ENCODE peak calls at places on chromosomes 6 and 20, in eight cellular contexts. One of them, this sample, is unnamed.

GRCh38 chr6:142255785-142256184 is 46.0 kb upstream of the ADGRG6 start:
- DNase-seq in neural progenitor cell: no peak
- DNase-seq in SK-N-MC: no peak
- DNase-seq in PC-9: no peak
- DNase-seq in mammary epithelial cell: no peak
- DNase-seq in hepatocyte: no peak
- DNase-seq in HCT116: no peak
- DNase-seq in GM23248: no peak
- DNase-seq in this sample: peak

GRCh38 chr20:56628015-56628872 is 862 bp upstream of the TFAP2C start:
- DNase-seq in GM23248: peak
- DNase-seq in neural progenitor cell: peak
- DNase-seq in hepatocyte: peak
- DNase-seq in mammary epithelial cell: no peak
- DNase-seq in HCT116: no peak
- DNase-seq in PC-9: peak
- DNase-seq in SK-N-MC: no peak
- DNase-seq in this sample: no peak

GRCh38 chr20:34834459-34834893 is 9.0 kb upstream of the NCOA6 start:
- DNase-seq in HCT116: peak
- DNase-seq in neural progenitor cell: no peak
- DNase-seq in GM23248: peak
- DNase-seq in SK-N-MC: peak
- DNase-seq in hepatocyte: peak
- DNase-seq in PC-9: peak
- DNase-seq in mammary epithelial cell: peak
- DNase-seq in this sample: peak

GRCh38 chr6:89368107-89368506 is 15.6 kb upstream of the UBE2J1 start:
- DNase-seq in hepatocyte: peak
- DNase-seq in GM23248: peak
- DNase-seq in mammary epithelial cell: peak
- DNase-seq in PC-9: no peak
- DNase-seq in HCT116: no peak
- DNase-seq in SK-N-MC: no peak
- DNase-seq in neural progenitor cell: peak
- DNase-seq in this sample: peak

GRCh38 chr6:7479801-7480266 is 61.6 kb upstream of the DSP start:
- DNase-seq in neural progenitor cell: no peak
- DNase-seq in PC-9: peak
- DNase-seq in GM23248: peak
- DNase-seq in HCT116: peak
- DNase-seq in SK-N-MC: no peak
- DNase-seq in hepatocyte: peak
- DNase-seq in mammary epithelial cell: peak
- DNase-seq in this sample: peak

GRCh38 chr6:42322676-42323075 is 105.0 kb upstream of the MRPS10 start:
- DNase-seq in GM23248: no peak
- DNase-seq in mammary epithelial cell: no peak
- DNase-seq in PC-9: no peak
- DNase-seq in HCT116: no peak
- DNase-seq in neural progenitor cell: peak
- DNase-seq in hepatocyte: no peak
- DNase-seq in SK-N-MC: no peak
- DNase-seq in this sample: no peak

GRCh38 chr20:13588049-13588448 is 50.7 kb downstream of the TASP1 start:
- DNase-seq in neural progenitor cell: no peak
- DNase-seq in mammary epithelial cell: no peak
- DNase-seq in hepatocyte: no peak
- DNase-seq in PC-9: no peak
- DNase-seq in GM23248: no peak
- DNase-seq in HCT116: no peak
- DNase-seq in SK-N-MC: peak
- DNase-seq in this sample: no peak

GRCh38 chr6:19637010-19637409 is 200.2 kb upstream of the ID4 start:
- DNase-seq in PC-9: no peak
- DNase-seq in SK-N-MC: peak
- DNase-seq in HCT116: no peak
- DNase-seq in GM23248: no peak
- DNase-seq in neural progenitor cell: no peak
- DNase-seq in hepatocyte: no peak
- DNase-seq in mammary epithelial cell: no peak
- DNase-seq in this sample: no peak

GRCh38 chr6:34393968-34394305 is 1.5 kb upstream of the NUDT3 start:
- DNase-seq in hepatocyte: no peak
- DNase-seq in neural progenitor cell: no peak
- DNase-seq in HCT116: no peak
- DNase-seq in SK-N-MC: no peak
- DNase-seq in GM23248: no peak
- DNase-seq in PC-9: no peak
- DNase-seq in mammary epithelial cell: no peak
- DNase-seq in this sample: no peak

GRCh38 chr20:64145458-64146300 is 18.6 kb upstream of the MYT1 start:
- DNase-seq in SK-N-MC: no peak
- DNase-seq in HCT116: peak
- DNase-seq in PC-9: no peak
- DNase-seq in hepatocyte: no peak
- DNase-seq in mammary epithelial cell: no peak
- DNase-seq in GM23248: no peak
- DNase-seq in neural progenitor cell: no peak
- DNase-seq in this sample: no peak

GRCh38 chr6:54335871-54336270 is 27.6 kb downstream of the TINAG start:
- DNase-seq in SK-N-MC: no peak
- DNase-seq in PC-9: peak
- DNase-seq in HCT116: peak
- DNase-seq in hepatocyte: peak
- DNase-seq in mammary epithelial cell: peak
- DNase-seq in GM23248: peak
- DNase-seq in neural progenitor cell: no peak
- DNase-seq in this sample: peak

GRCh38 chr20:54633903-54634302 is 158.5 kb downstream of the DOK5 start:
- DNase-seq in hepatocyte: no peak
- DNase-seq in neural progenitor cell: no peak
- DNase-seq in GM23248: no peak
- DNase-seq in PC-9: no peak
- DNase-seq in SK-N-MC: no peak
- DNase-seq in mammary epithelial cell: no peak
- DNase-seq in HCT116: no peak
- DNase-seq in this sample: no peak

GRCh38 chr6:42506070-42506469 is 54.3 kb upstream of the TRERF1 start:
- DNase-seq in hepatocyte: no peak
- DNase-seq in SK-N-MC: no peak
- DNase-seq in HCT116: no peak
- DNase-seq in PC-9: no peak
- DNase-seq in GM23248: no peak
- DNase-seq in mammary epithelial cell: no peak
- DNase-seq in neural progenitor cell: no peak
- DNase-seq in this sample: no peak

DNA sequence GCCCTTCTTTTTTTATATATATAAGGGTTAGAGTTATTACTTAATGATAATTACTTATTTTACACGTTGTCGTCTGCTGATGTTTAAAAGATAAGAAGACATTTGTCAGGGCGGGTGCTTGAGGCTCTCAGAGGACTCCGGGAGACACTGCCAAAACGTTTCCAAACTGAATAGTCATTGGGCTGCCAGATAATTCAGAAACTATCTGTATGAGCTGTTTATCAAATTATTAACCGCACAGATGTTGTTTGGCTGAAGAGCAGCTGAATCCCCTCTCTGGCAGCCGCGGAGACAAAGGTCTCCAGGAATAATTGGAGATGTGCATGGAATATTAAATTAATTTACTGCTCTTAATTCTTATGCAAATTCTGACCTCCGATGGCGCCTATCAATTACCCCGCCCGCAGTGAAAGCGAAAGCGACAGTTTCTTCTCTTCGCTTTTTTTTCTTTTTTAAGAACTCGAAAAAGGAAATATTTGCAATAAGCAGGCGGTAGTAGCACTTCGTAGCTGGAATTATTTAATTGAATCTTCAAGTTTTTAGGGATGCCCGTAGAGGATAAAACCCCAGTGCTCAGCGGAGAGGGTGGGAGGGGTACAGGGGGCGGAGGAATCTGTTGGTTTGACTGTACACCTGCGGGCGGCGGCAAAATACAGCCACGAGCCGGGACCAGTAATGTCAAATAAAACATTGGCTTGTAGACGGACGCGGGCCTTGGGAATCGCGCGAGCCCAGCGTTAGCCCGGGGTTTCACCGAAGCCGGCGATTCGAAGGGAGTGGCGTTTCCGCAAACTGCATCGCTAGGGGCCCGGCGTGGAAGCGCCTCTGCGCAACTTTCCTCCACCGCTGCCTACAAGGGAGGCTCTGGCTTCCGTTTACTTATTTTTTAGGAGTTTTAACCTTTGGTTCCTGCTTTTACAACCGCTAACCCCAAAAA is 6.2 kb downstream of the LINC00237 start:
- DNase-seq in PC-9: no peak
- DNase-seq in mammary epithelial cell: no peak
- DNase-seq in hepatocyte: peak
- DNase-seq in neural progenitor cell: peak
- DNase-seq in GM23248: no peak
- DNase-seq in HCT116: no peak
- DNase-seq in SK-N-MC: no peak
- DNase-seq in this sample: no peak
- TF ChIP-seq EZH2 in PC-9: no peak
- TF ChIP-seq EZH2 in mammary epithelial cell: no peak
- TF ChIP-seq EZH2 in hepatocyte: no peak
- TF ChIP-seq EZH2 in neural progenitor cell: peak
- TF ChIP-seq EZH2 in GM23248: peak
- TF ChIP-seq EZH2 in HCT116: no peak
- TF ChIP-seq EZH2 in SK-N-MC: no peak
- TF ChIP-seq EZH2 in this sample: no peak

DNA sequence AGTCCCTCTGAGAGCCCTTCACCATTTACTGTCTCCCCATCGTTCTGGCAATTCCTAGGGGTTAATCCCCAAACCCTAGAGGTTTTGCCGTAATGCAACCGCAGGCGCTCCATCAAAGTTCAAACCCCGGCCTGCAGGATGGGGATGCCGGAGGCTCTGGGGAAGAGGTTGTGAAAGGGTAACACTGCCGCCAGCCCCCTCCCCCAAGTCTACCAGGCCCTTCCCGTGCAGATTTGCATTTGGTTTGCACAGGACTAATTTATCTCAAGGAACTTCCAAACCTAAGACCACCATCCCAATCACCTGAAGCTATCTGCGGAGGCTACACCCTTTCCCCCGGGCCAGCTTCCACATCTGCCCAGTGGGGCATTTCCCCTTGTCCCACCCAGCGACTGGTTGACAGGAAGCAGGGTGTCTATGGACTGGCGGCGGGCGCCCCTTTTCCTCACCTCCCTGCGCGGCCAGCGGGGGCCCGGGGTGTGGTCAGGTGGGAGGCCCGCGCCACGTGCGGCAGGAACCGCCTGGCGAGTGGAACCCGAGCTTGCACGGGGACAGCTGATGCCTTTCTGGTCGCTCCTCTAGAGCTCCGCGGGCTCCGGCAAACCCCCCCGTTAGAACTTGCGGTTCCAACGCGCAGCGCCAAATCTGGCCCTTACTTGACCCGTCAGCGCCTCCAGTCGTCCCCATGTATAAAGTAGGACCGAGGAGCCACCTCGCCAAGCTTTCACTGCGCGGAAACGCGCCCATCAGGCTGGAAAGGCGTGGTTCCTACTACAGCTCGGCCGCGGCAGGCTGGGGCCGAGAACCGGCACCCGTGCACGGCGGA is 9.4 kb upstream of the SLC4A11 start:
- DNase-seq in mammary epithelial cell: no peak
- DNase-seq in hepatocyte: peak
- DNase-seq in PC-9: no peak
- DNase-seq in GM23248: peak
- DNase-seq in SK-N-MC: no peak
- DNase-seq in HCT116: no peak
- DNase-seq in neural progenitor cell: peak
- DNase-seq in this sample: peak
- TF ChIP-seq EZH2 in mammary epithelial cell: no peak
- TF ChIP-seq EZH2 in hepatocyte: no peak
- TF ChIP-seq EZH2 in PC-9: no peak
- TF ChIP-seq EZH2 in GM23248: no peak
- TF ChIP-seq EZH2 in SK-N-MC: no peak
- TF ChIP-seq EZH2 in HCT116: no peak
- TF ChIP-seq EZH2 in neural progenitor cell: peak
- TF ChIP-seq EZH2 in this sample: no peak

GRCh38 chr6:123802351-123802696 is 1.3 kb upstream of the NKAIN2 start:
- DNase-seq in hepatocyte: peak
- DNase-seq in PC-9: no peak
- DNase-seq in mammary epithelial cell: no peak
- DNase-seq in SK-N-MC: peak
- DNase-seq in neural progenitor cell: no peak
- DNase-seq in HCT116: no peak
- DNase-seq in GM23248: no peak
- DNase-seq in this sample: no peak

GRCh38 chr6:123804771-123805540 is 1.3 kb downstream of the NKAIN2 start:
- DNase-seq in GM23248: no peak
- DNase-seq in SK-N-MC: no peak
- DNase-seq in neural progenitor cell: no peak
- DNase-seq in PC-9: no peak
- DNase-seq in HCT116: no peak
- DNase-seq in mammary epithelial cell: no peak
- DNase-seq in hepatocyte: no peak
- DNase-seq in this sample: no peak

GRCh38 chr6:123803862-123804681 is at the start of gene NKAIN2:
- DNase-seq in neural progenitor cell: peak
- DNase-seq in PC-9: no peak
- DNase-seq in mammary epithelial cell: peak
- DNase-seq in HCT116: no peak
- DNase-seq in GM23248: no peak
- DNase-seq in hepatocyte: peak
- DNase-seq in SK-N-MC: no peak
- DNase-seq in this sample: no peak

GRCh38 chr6:123802697-123803455 is 789 bp upstream of the NKAIN2 start:
- DNase-seq in HCT116: peak
- DNase-seq in neural progenitor cell: peak
- DNase-seq in GM23248: peak
- DNase-seq in mammary epithelial cell: peak
- DNase-seq in PC-9: peak
- DNase-seq in hepatocyte: peak
- DNase-seq in SK-N-MC: peak
- DNase-seq in this sample: peak

DNA sequence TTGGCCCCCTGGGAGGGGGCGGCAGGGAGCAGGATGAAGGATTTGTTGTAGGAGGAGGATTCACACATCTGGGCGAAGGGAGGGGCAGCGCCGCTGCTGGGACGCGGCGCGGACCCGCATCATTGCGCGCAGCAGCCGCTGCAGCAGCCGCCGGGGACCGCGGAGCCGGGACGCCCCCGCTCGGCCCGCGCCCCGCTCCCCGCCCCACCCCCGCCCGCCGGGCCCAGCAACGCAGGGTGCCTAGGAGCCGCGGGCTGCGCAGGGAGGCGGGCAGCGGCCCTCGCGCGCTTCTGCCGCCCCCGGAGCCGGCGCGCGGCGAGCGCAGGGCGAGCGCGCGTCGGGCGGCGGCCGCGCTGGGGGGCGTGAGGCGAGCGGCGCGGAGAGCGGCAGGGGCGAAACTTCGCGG is 206 bp upstream of the NKAIN2 start:
- DNase-seq in SK-N-MC: no peak
- DNase-seq in GM23248: peak
- DNase-seq in HCT116: no peak
- DNase-seq in neural progenitor cell: peak
- DNase-seq in hepatocyte: no peak
- DNase-seq in mammary epithelial cell: no peak
- DNase-seq in PC-9: no peak
- DNase-seq in this sample: no peak
- TF ChIP-seq EZH2 in SK-N-MC: no peak
- TF ChIP-seq EZH2 in GM23248: no peak
- TF ChIP-seq EZH2 in HCT116: no peak
- TF ChIP-seq EZH2 in neural progenitor cell: peak
- TF ChIP-seq EZH2 in hepatocyte: no peak
- TF ChIP-seq EZH2 in mammary epithelial cell: no peak
- TF ChIP-seq EZH2 in PC-9: no peak
- TF ChIP-seq EZH2 in this sample: no peak

GRCh38 chr6:166168616-166169548 is 1.2 kb upstream of the TBXT start:
- DNase-seq in hepatocyte: no peak
- DNase-seq in GM23248: no peak
- DNase-seq in mammary epithelial cell: no peak
- DNase-seq in PC-9: no peak
- DNase-seq in neural progenitor cell: peak
- DNase-seq in SK-N-MC: no peak
- DNase-seq in HCT116: no peak
- DNase-seq in this sample: no peak
- TF ChIP-seq EZH2 in hepatocyte: peak
- TF ChIP-seq EZH2 in GM23248: peak
- TF ChIP-seq EZH2 in mammary epithelial cell: no peak
- TF ChIP-seq EZH2 in PC-9: no peak
- TF ChIP-seq EZH2 in neural progenitor cell: peak
- TF ChIP-seq EZH2 in SK-N-MC: peak
- TF ChIP-seq EZH2 in HCT116: no peak
- TF ChIP-seq EZH2 in this sample: peak

This sample was measured in fibroblast of lung.